ENCODE peak calls at places on chromosomes 16 and 17, in five cellular contexts. G is CD8-positive, alpha-beta T cell; A is left ventricle myocardium inferior; E is stomach; L is PC-3. V is an unnamed sample. For H3K4me1, the result is how much of the 10 kb centered on the place peaks cover.

GRCh38 chr16:2490190-2491105 is 15.5 kb downstream of the TBC1D24 start:
- DNase-seq in E (no peak), G (peak), A (no peak), L (no peak), V (peak)

GRCh38 chr16:47143329-47143676 is 442 bp downstream of the NETO2 start:
- DNase-seq in L (peak), E (peak), G (peak), A (peak), V (peak)

GRCh38 chr16:79639576-79640311 is 39.2 kb upstream of the MAF start:
- DNase-seq in A (no peak), E (peak), G (no peak), L (peak), V (no peak)

GRCh38 chr16:81522141-81522701 is 77.6 kb downstream of the CMIP start:
- DNase-seq in E (no peak), L (peak), A (no peak), G (peak), V (no peak)

GRCh38 chr16:23506606-23506994 is 3.7 kb downstream of the GGA2 start:
- DNase-seq in A (no peak), E (no peak), L (no peak), G (no peak), V (no peak)

GRCh38 chr17:58285422-58285810 is 4.7 kb upstream of the MPO start:
- DNase-seq in L (peak), G (no peak), E (no peak), A (no peak), V (no peak)

GRCh38 chr17:78862073-78863023 is 21.7 kb upstream of the USP36 start:
- DNase-seq in L (peak), G (no peak), A (peak), E (peak), V (peak)

GRCh38 chr16:89478576-89479221 is 11.7 kb downstream of the ANKRD11 start:
- DNase-seq in L (peak), G (peak), E (no peak), A (no peak), V (no peak)

GRCh38 chr17:66906321-66907278 is 57.9 kb upstream of the CACNG4 start:
- DNase-seq in A (peak), L (peak), G (peak), E (peak), V (peak)

GRCh38 chr17:81517339-81518112 is 4.9 kb upstream of the ACTG1 start:
- DNase-seq in A (no peak), L (no peak), G (no peak), E (no peak), V (no peak)

GRCh38 chr17:58630883-58631522 is 60.8 kb downstream of the TEX14 start:
- DNase-seq in L (no peak), E (peak), G (no peak), A (no peak), V (no peak)

GRCh38 chr16:50202926-50203624 is 50.0 kb downstream of the TENT4B start:
- DNase-seq in G (no peak), L (peak), A (no peak), E (no peak), V (no peak)

DNA sequence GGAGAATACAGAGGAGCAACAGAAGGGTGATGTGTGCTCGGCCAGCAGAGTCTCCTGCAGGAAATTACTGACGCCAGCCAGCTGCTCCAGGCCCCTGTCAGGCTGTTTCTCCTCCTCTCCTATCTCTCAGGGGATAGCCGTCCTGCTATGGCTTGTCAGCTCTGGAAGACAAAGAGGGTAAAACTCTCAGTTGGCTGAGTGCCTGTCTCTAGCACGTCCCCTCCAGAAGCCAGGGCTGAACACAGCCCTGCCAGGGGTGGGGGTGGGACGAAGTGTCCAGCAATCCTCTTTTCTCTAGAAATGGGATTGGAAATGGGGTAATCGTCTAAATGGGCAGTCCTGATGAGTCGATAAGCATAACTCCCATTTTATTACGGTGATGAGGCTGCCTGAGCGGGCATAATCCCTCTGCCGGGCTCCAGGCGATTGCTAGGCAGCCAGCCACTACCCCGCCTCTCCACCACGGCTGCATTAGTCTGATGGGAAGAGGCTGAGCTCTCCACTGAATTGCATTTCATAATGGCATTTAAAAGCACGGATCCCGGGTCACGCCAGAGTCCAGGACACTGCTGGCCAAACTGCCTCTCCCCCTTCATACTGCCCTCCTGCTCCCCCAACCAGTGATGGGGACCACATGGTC is 89.0 kb upstream of the GNAO1 start:
- DNase-seq in G (no peak), L (no peak), A (peak), E (no peak), V (no peak)
- H3K27ac ChIP-seq in G (no peak), L (no peak), A (peak), E (peak), V (no peak)

DNA sequence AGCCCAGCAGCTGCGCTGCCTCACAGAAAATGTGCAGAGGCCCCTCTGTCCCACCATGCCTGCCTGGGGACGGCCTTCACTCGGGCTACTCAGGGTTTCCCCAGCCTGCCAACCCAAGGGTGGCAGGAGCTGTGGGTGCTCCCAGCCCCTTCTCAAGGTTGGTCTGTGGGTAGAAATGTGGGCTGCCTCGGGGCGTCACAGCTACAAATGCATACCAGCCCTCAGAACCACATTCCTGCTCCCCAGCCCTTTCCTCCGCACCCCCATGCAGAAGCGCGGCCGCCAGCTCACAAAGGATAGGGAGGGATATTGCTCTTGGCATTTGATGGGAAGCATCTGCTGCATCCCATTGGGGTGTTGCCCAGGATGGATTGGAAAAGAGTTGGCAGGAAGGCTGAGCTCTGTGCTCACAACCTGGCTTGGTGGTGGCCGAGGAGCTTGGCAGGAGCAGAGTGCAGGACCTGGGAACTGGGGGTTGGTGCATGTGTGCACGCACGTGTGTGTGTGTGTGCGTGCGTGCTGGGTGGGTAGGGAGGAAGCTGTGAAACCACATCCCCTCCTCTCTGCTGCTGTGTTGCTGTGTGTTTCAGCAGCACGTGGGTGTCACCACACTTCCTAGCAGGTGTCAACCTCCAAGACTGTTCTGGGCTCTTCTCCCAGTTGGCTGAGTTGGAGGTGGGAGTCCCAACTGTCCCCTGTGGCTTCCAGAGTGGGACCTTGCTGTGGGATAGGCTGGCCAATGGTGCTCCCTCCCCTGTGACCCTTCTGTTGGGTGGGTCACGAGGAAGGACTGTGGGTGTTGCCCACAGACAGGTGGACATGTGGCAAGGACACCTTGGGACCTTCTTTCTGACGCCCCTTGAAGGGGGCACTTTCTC is 304.5 kb downstream of the SEC14L1 start:
- DNase-seq in A (no peak), E (peak), G (peak), L (no peak), V (peak)
- H3K4me1 ChIP-seq in A (half or more), E (half or more), G (half or more), L (under half), V (half or more)

GRCh38 chr17:41505836-41506767 is 690 bp upstream of the KRT13 start:
- DNase-seq in A (no peak), G (no peak), E (no peak), L (no peak), V (no peak)

GRCh38 chr17:41504126-41504977 is 1.1 kb downstream of the KRT13 start:
- DNase-seq in A (no peak), E (no peak), G (no peak), L (no peak), V (no peak)

GRCh38 chr17:41510251-41511065 is 5.0 kb upstream of the KRT13 start:
- DNase-seq in G (no peak), A (no peak), E (no peak), L (no peak), V (no peak)

GRCh38 chr17:41505007-41505835 is at the start of gene KRT13:
- DNase-seq in L (no peak), A (no peak), G (no peak), E (no peak), V (peak)

DNA sequence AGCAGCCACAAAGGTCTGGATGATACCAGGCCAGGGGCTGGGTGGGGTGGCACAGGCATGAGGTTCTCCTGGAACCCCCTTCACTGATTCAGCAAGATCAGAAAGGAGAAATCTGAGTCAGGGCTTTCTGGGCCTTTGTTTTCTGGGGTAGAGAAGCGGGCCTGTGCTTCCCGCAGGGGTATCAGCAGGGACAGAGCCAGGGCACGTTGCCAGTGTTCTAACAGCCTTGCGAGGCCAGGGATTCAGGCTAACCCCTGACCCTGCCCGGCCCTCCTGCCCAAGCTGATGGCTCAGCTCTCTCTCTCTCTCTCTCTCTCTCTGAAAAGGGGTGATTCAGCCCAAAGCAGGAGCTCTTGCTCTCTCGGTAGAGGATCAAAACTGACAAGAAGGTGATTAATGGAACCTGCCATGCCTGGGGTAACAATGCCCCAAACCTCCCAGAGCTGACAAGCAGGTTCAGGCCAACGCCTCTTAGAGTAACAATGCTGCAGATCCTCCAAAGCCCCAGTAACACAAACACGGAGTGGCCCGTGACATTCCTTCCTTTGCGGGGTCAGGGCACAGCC is 2.0 kb upstream of the KRT13 start:
- DNase-seq in L (no peak), A (no peak), G (no peak), E (no peak), V (no peak)
- H3K27ac ChIP-seq in L (no peak), A (no peak), G (no peak), E (no peak), V (no peak)

DNA sequence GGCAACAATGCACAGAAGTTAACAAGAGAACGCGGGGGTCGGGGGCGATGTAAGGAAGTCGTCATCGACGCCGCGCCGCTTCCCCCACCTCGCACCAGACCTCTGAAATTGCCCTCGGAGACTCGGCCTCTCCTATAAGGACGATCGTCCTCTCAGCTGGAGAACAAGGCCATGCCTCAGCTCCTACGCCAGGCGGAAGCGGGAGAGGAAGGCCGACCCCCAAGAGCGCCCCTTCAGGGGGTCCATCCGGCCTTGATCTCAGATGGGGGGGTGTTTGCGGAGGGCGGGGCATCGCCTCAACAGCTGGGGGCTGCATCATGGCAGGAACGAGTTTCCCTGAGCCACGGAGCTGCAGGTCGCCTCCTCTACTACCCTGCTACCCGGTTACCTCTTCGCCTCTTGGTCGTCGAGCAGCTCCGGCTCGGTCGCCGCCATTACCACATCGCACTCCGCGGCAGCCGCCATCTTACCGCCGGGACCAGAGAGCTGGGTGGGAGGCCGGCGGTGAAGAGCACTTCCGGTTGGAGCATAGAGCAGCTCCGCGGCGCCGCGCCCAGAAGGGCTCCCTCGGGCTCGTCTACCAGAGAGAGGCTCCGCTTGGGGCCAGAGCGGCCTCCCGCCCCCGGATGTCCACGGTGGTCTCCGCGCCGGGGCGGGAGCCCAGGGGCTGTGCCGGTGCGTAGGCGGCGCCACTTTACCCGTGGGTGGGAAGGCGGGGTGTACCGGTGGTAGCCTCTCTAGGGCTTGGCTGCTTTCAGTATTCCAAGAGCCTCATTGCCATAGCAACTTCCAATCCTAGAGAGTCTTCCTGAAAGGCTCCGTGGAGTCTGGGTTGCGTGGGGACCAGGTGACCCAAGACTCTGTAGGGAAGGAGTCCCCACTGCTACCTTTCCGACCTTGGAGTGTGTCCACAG is at the start of gene DNAJC7:
- DNase-seq in A (peak), E (peak), G (peak), L (peak), V (peak)
- H3K4me1 ChIP-seq in A (half or more), E (half or more), G (half or more), L (under half), V (half or more)

GRCh38 chr16:67280090-67281015 is 1.0 kb downstream of the PLEKHG4 start:
- DNase-seq in L (no peak), A (no peak), E (no peak), G (no peak), V (no peak)

GRCh38 chr16:67279296-67280089 is at the start of gene PLEKHG4:
- DNase-seq in G (peak), E (peak), L (peak), A (peak), V (peak)

GRCh38 chr16:67277294-67277998 is 1.9 kb upstream of the PLEKHG4 start:
- DNase-seq in A (no peak), E (no peak), G (no peak), L (peak), V (peak)

GRCh38 chr16:67277999-67278772 is 1.1 kb upstream of the PLEKHG4 start:
- DNase-seq in A (no peak), L (peak), E (no peak), G (no peak), V (no peak)

DNA sequence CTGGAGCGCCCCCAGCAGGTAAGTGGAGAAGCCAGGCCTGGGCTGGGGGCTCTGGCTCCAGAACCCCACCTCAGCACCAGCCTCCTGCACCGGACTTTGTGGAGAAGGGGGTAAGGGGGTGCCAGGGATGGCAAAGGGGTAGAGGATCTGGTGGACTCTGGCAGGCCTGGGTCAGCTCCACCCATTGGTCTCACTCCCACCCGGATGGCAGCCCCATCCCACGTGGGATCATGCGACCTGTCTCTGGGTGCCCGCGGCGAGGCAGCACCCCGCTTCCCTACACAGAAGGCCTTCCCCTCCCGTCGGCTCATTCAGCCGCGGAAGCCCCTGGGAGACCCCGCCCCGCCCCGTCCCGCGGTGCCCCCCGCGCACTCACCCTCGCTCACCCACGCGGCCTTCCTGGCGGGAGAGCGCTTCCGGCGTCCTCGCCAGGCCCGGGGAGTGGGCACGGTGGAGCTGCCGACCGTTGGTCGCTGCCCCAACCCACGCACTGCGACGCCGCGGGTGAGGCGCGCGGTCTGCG is 498 bp upstream of the PLEKHG4 start:
- DNase-seq in G (peak), L (no peak), A (no peak), E (no peak), V (no peak)
- H3K27ac ChIP-seq in G (peak), L (peak), A (peak), E (peak), V (peak)

DNA sequence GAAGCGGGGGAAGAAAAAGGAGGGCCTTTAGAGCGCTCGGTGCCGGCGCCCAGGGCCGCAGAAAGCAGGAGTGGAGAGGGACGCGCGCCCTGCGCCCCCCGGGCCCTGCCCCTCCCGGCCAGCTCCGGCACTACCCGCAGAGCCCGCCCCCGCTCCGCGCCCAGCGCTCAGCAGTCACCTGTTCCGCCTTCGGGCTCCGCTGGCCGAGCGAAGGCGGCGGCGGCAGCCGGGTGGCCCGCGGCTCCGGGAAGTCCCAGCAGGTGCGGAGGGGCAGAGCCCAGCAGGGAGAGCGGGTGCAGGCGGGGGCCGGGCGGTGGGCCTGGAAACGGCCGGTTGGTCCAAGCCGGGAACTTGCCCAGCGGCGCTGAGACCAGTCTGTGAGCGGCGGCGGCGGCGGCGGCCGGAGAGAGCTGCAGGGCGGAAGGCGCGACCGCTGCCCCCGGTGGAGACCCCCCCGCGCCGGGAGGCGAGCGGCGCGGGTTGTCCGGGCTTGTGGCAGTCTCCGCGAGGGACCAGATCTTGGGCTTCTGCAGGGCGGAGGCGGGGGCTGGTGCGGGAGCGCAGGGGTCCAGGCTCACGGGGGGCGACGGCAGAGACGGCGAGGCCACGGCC is 2.2 kb downstream of the IRX3 start:
- DNase-seq in G (no peak), L (no peak), A (no peak), E (peak), V (peak)
- H3K4me1 ChIP-seq in G (under half), L (under half), A (half or more), E (half or more), V (under half)

GRCh38 chr17:44112284-44113280 is 10.9 kb downstream of the HDAC5 start:
- DNase-seq in A (peak), E (no peak), L (no peak), G (no peak), V (no peak)
- H3K27ac ChIP-seq in A (peak), E (peak), L (no peak), G (no peak), V (no peak)

GRCh38 chr17:32519769-32520701 is 33.2 kb downstream of the CDK5R1 start:
- DNase-seq in G (peak), E (peak), A (no peak), L (no peak), V (no peak)

GRCh38 chr17:32517982-32518381 is 31.2 kb downstream of the CDK5R1 start:
- DNase-seq in G (no peak), E (no peak), A (no peak), L (no peak), V (no peak)

GRCh38 chr17:32516940-32517711 is 30.3 kb downstream of the CDK5R1 start:
- DNase-seq in A (no peak), L (no peak), E (no peak), G (no peak), V (no peak)

GRCh38 chr17:32520737-32521399 is 34.1 kb downstream of the CDK5R1 start:
- DNase-seq in L (no peak), A (no peak), G (no peak), E (no peak), V (no peak)

GRCh38 chr17:32518856-32519768 is 32.3 kb downstream of the CDK5R1 start:
- DNase-seq in E (peak), L (peak), G (peak), A (peak), V (peak)
- H3K4me1 ChIP-seq in E (under half), L (under half), G (half or more), A (under half), V (under half)

GRCh38 chr17:45958994-45959665 is 39.9 kb upstream of the STH start:
- DNase-seq in E (no peak), L (no peak), G (no peak), A (no peak), V (peak)
- H3K27ac ChIP-seq in E (no peak), L (no peak), G (no peak), A (no peak), V (no peak)

GRCh38 chr17:27607692-27608091 is 23.3 kb upstream of the LGALS9 start:
- DNase-seq in L (no peak), E (no peak), G (no peak), A (no peak), V (peak)
- H3K4me1 ChIP-seq in L (under half), E (under half), G (under half), A (under half), V (under half)